ENCODE peak calls at places on chromosomes 6 and 20, in nine cellular contexts. L, V, K, F, I, S, P, A and Y are unnamed samples. For H3K27me3 and H3K4me1, the result is how much of the 10 kb centered on the place peaks cover.

GRCh38 chr20:36744764-36745191 is 1.1 kb downstream of the NDRG3 start:
- DNase-seq in P (no peak), S (peak), F (no peak), K (no peak), A (no peak), L (peak), I (no peak), V (peak), Y (no peak)

GRCh38 chr20:36284751-36285150 is 21.4 kb upstream of the DLGAP4 start:
- DNase-seq in K (no peak), I (no peak), F (no peak), S (no peak), P (no peak), V (no peak), L (no peak), A (no peak), Y (no peak)

GRCh38 chr20:41119593-41120561 is 17.5 kb upstream of the PLCG1 start:
- DNase-seq in F (no peak), L (no peak), A (no peak), V (no peak), P (no peak), K (no peak), I (no peak), S (no peak), Y (no peak)

GRCh38 chr20:13771853-13772453 is 12.8 kb downstream of the ESF1 start:
- DNase-seq in I (no peak), A (peak), F (no peak), P (no peak), S (no peak), V (peak), K (no peak), L (no peak), Y (no peak)

GRCh38 chr6:32761084-32761483 is 2.2 kb downstream of the HLA-DQB2 start:
- DNase-seq in L (no peak), V (no peak), A (no peak), S (no peak), P (no peak), I (no peak), K (no peak), F (no peak), Y (no peak)

GRCh38 chr6:94953867-94954631 is 623.3 kb upstream of the MANEA start:
- DNase-seq in I (no peak), V (no peak), A (no peak), F (peak), S (no peak), P (no peak), K (no peak), L (no peak), Y (no peak)

GRCh38 chr6:109296305-109296915 is 85.9 kb downstream of the CD164 start:
- DNase-seq in A (no peak), P (no peak), K (no peak), F (no peak), S (peak), V (no peak), L (peak), I (no peak), Y (no peak)

GRCh38 chr6:129696843-129697242 is 13.1 kb downstream of the ARHGAP18 start:
- DNase-seq in S (no peak), L (no peak), K (no peak), F (no peak), P (no peak), I (no peak), A (no peak), V (no peak), Y (no peak)

GRCh38 chr6:34890526-34890910 is 1.5 kb downstream of the ANKS1A start:
- DNase-seq in K (no peak), S (no peak), V (no peak), P (no peak), L (no peak), I (no peak), F (no peak), A (no peak), Y (no peak)

GRCh38 chr6:22251331-22251730 is 45.5 kb downstream of the PRL start:
- DNase-seq in L (no peak), V (no peak), I (no peak), S (no peak), A (peak), K (no peak), F (no peak), P (no peak), Y (no peak)

GRCh38 chr6:163745566-163746400 is 331.3 kb downstream of the QKI start:
- DNase-seq in V (no peak), I (no peak), L (no peak), S (no peak), F (no peak), K (no peak), A (peak), P (peak), Y (no peak)

GRCh38 chr6:164183556-164184123 is 769.1 kb downstream of the QKI start:
- DNase-seq in V (no peak), P (no peak), F (no peak), L (no peak), K (no peak), A (no peak), S (no peak), I (no peak), Y (no peak)

GRCh38 chr20:42041000-42041565 is 422.9 kb upstream of the CHD6 start:
- DNase-seq in S (no peak), V (no peak), A (no peak), F (no peak), K (no peak), L (no peak), P (no peak), I (no peak), Y (no peak)

GRCh38 chr6:122778961-122779671 is 400 bp upstream of the FABP7 start:
- DNase-seq in I (no peak), V (peak), P (no peak), A (no peak), S (no peak), F (no peak), L (no peak), K (peak), Y (no peak)

GRCh38 chr6:134910596-134910935 is 39.3 kb downstream of the ALDH8A1 start:
- DNase-seq in V (no peak), K (no peak), A (no peak), L (no peak), F (no peak), S (no peak), I (no peak), P (no peak), Y (no peak)

GRCh38 chr6:142942805-142943227 is 2.2 kb downstream of the HIVEP2 start:
- DNase-seq in V (no peak), S (no peak), I (no peak), L (no peak), K (no peak), F (no peak), A (peak), P (no peak), Y (no peak)

GRCh38 chr20:32510120-32510600 is 75.0 kb downstream of the NOL4L start:
- DNase-seq in L (no peak), P (no peak), K (no peak), V (no peak), F (no peak), S (no peak), A (no peak), I (no peak), Y (no peak)

GRCh38 chr6:22828179-22829062 is 259.1 kb downstream of the HDGFL1 start:
- DNase-seq in K (peak), I (no peak), S (no peak), P (peak), V (peak), F (no peak), A (peak), L (peak), Y (no peak)

GRCh38 chr6:117549606-117550005 is 52.7 kb downstream of the GOPC start:
- DNase-seq in F (no peak), P (no peak), K (no peak), A (no peak), S (no peak), L (no peak), I (no peak), V (no peak), Y (no peak)

GRCh38 chr6:111952326-111952725 is 79.1 kb upstream of the FYN start:
- DNase-seq in A (no peak), F (no peak), S (no peak), K (no peak), V (no peak), I (no peak), L (no peak), P (no peak), Y (no peak)

GRCh38 chr20:16283978-16284377 is 289.3 kb downstream of the KIF16B start:
- DNase-seq in P (no peak), S (no peak), F (no peak), I (no peak), A (no peak), V (no peak), K (no peak), L (no peak), Y (no peak)

GRCh38 chr6:82568290-82568993 is 204.8 kb downstream of the TPBG start:
- DNase-seq in I (no peak), F (peak), A (no peak), L (no peak), V (no peak), K (no peak), P (no peak), S (no peak), Y (peak)

GRCh38 chr6:166317261-166318212 is 9.3 kb upstream of the PRR18 start:
- DNase-seq in S (no peak), V (no peak), P (no peak), L (no peak), K (no peak), A (no peak), F (no peak), I (no peak), Y (no peak)

GRCh38 chr6:75235271-75235670 is 8.3 kb downstream of the COX7A2 start:
- DNase-seq in L (no peak), F (no peak), S (no peak), K (no peak), I (no peak), P (no peak), V (peak), A (no peak), Y (no peak)

GRCh38 chr20:2451939-2452732 is 18.5 kb downstream of the SNRPB start:
- DNase-seq in P (peak), I (peak), S (peak), A (peak), F (no peak), K (peak), L (peak), V (peak), Y (no peak)

GRCh38 chr6:20946037-20946436 is 411.8 kb downstream of the CDKAL1 start:
- DNase-seq in L (no peak), S (no peak), I (no peak), P (no peak), A (no peak), V (peak), F (peak), K (no peak), Y (no peak)

GRCh38 chr6:32178547-32179440 is 589 bp downstream of the RNF5 start:
- DNase-seq in P (no peak), A (peak), V (peak), S (no peak), L (no peak), K (no peak), F (no peak), I (no peak), Y (no peak)

GRCh38 chr6:19891446-19891845 is 54.3 kb downstream of the ID4 start:
- DNase-seq in S (no peak), F (no peak), I (no peak), P (no peak), L (no peak), A (no peak), V (no peak), K (no peak), Y (no peak)

GRCh38 chr20:56414842-56415765 is 3.0 kb downstream of the CASS4 start:
- DNase-seq in K (no peak), L (no peak), S (no peak), I (no peak), P (no peak), V (no peak), A (no peak), F (no peak), Y (no peak)

GRCh38 chr6:77133031-77133430 is 330.3 kb downstream of the HTR1B start:
- DNase-seq in K (no peak), I (no peak), L (no peak), S (no peak), A (no peak), P (no peak), F (no peak), V (peak), Y (no peak)

GRCh38 chr20:63402860-63403220 is 41.7 kb upstream of the CHRNA4 start:
- DNase-seq in I (no peak), K (no peak), V (no peak), P (no peak), F (no peak), L (no peak), A (no peak), S (no peak), Y (no peak)

GRCh38 chr6:26473758-26474438 is 16.1 kb downstream of the BTN2A1 start:
- DNase-seq in F (peak), K (peak), S (peak), L (peak), I (peak), A (peak), P (peak), V (peak), Y (peak)
- TF ChIP-seq POLR2AphosphoS5 in F (peak), K (peak), S (peak), L (peak), I (peak), A (peak), P (no peak), V (no peak), Y (no peak)

DNA sequence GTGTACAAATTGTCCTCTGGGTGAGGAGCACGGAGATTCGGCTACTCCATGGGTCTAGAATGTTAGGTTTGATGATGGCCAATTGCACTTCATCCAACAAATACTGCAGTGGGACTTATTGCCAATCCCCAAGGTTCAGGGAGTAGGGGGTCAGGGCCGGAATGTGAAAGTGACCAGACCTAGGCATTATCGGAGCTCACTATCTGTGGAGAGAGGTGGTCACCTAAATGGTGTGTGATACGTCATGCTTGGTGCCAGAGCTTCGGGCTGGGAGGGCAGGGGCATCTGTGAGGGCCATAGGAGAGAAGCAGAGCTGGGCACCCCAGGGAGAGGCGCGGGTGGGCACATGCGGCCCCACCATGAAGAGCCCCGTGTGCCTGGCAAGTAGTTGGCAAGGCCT is 114.8 kb downstream of the EDN3 start:
- DNase-seq in I (no peak), F (no peak), V (no peak), L (no peak), A (no peak), K (no peak), S (no peak), P (no peak), Y (no peak)
- H3K27me3 ChIP-seq in I (under half), F (under half), V (under half), L (under half), A (under half), K (under half), S (under half), P (under half), Y (under half)

DNA sequence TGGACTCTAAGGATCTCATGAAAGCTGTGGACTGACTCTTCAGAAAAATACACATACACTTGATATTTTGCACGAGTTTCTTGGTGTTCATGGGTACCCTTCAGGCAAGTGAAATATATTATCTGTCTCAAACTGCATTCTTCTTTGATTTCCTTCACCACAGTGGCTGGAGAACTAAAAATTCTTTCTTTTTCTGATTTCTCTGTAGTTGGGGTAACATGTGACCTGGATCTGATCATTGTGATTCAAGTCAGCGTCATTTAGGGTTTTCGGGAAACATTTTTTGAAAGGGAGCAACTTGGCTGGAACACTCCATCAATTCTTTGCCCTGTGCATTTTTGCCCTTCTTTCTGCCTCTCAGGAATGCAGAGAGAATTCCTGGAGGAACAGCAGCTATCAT is 205.8 kb downstream of the OR2B2 start:
- DNase-seq in I (no peak), A (no peak), F (no peak), K (no peak), S (no peak), L (no peak), V (no peak), P (no peak), Y (no peak)
- H3K4me1 ChIP-seq in I (under half), A (under half), F (under half), K (under half), S (under half), L (under half), V (under half), P (under half), Y (under half)

GRCh38 chr20:57580478-57581201 is 19.7 kb downstream of the PCK1 start:
- DNase-seq in I (no peak), P (no peak), S (no peak), A (no peak), L (no peak), V (no peak), F (no peak), K (no peak), Y (no peak)

GRCh38 chr20:57579331-57579897 is 18.5 kb downstream of the PCK1 start:
- DNase-seq in A (no peak), I (no peak), P (no peak), L (no peak), V (no peak), K (no peak), F (no peak), S (no peak), Y (no peak)

GRCh38 chr20:57578476-57579165 is 17.7 kb downstream of the PCK1 start:
- DNase-seq in S (no peak), V (no peak), L (no peak), K (no peak), I (no peak), F (no peak), A (no peak), P (no peak), Y (no peak)

GRCh38 chr20:57581202-57582028 is 20.5 kb downstream of the PCK1 start:
- DNase-seq in A (no peak), P (no peak), I (no peak), L (no peak), F (no peak), S (no peak), K (no peak), V (no peak), Y (no peak)

DNA sequence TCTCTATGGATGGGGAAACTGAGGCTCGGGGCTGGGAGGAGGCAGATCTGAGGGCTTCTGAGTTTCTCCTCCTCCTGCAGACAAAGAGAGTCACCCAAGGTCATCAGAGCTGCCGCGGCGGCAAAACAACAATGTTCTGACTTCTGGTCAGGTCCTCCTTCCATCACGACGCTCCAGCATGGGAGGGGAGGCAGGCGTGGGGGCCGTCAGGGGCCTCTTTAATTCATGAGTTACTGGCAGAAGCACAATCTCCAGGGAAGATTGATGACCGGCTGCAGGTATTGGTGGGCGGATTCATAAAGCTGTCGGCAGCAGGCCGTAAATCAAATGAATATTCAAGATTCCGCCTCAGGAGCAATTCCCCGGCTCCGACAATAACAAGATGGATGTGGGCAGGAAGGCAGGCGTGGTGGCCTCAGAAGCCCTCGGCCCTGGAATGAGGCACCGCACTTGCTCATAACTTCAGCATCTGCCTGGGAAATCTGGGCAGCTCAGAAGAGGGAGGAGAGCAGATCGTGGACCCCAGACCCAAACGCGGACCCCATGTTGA is 19.1 kb downstream of the PCK1 start:
- DNase-seq in P (no peak), F (no peak), L (no peak), A (peak), I (no peak), V (no peak), K (no peak), S (no peak), Y (no peak)
- TF ChIP-seq POLR2AphosphoS5 in P (no peak), F (no peak), L (no peak), A (no peak), I (no peak), V (no peak), K (no peak), S (no peak), Y (no peak)

GRCh38 chr20:20018366-20018765 is 1.2 kb downstream of the NAA20 start:
- DNase-seq in S (no peak), L (no peak), K (no peak), I (no peak), P (no peak), A (no peak), V (no peak), F (no peak), Y (no peak)

GRCh38 chr20:20017001-20017851 is at the start of gene NAA20:
- DNase-seq in S (peak), L (peak), A (peak), P (peak), K (peak), I (peak), F (peak), V (peak), Y (peak)

GRCh38 chr20:20014659-20015058 is 2.5 kb upstream of the NAA20 start:
- DNase-seq in V (peak), I (no peak), F (no peak), L (peak), S (no peak), A (peak), K (no peak), P (no peak), Y (no peak)

GRCh38 chr20:20019123-20019522 is 2.0 kb downstream of the NAA20 start:
- DNase-seq in I (peak), A (no peak), L (no peak), P (no peak), V (no peak), S (peak), F (no peak), K (no peak), Y (no peak)

DNA sequence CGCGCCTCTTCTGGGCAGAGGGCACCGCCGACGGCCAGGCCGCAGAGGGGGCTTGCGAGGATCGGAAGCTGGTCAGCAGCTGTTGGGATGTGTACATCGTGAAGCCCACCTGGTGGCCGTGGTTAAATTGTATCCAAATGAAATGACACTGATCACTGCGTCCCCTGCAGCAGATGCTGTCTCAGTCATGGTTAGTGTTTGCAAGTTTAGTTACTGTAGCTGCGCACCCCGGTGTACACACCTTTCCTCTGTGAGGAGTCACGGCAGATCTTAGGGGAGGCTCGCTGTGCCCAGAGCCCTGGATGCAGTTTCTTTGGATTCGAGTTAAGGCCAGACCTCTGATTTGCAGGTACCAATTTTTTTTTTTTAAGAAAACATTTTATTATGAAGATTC is 687 bp downstream of the NAA20 start:
- DNase-seq in L (no peak), V (no peak), F (no peak), S (no peak), P (no peak), K (no peak), A (peak), I (no peak), Y (no peak)
- H3K27me3 ChIP-seq in L (under half), V (under half), F (under half), S (under half), P (under half), K (under half), A (under half), I (under half), Y (under half)

GRCh38 chr6:17700421-17701416 is 6.0 kb downstream of the NUP153 start:
- DNase-seq in I (no peak), L (no peak), A (no peak), V (no peak), S (no peak), P (no peak), K (no peak), F (no peak), Y (no peak)
- H3K4me1 ChIP-seq in I (under half), L (under half), A (under half), V (under half), S (under half), P (under half), K (under half), F (under half), Y (half or more)